ENCODE peak calls at places on chromosomes 3 and 15, in ten cellular contexts. V is cardiac muscle cell, F is GM12878, T is transverse colon, A is psoas muscle, P is kidney, E is AG04449, G is left ventricle myocardium inferior, L is choroid plexus epithelial cell, N is heart left ventricle. B is an unnamed sample.

GRCh38 chr3:185155678-185156077 is 2.8 kb upstream of the C3orf70 start:
- DNase-seq in N (no peak), L (no peak), E (no peak), P (no peak), F (no peak), A (no peak), G (no peak), T (no peak), V (no peak), B (no peak)

GRCh38 chr3:29064085-29064484 is 216.8 kb upstream of the RBMS3 start:
- DNase-seq in P (no peak), G (no peak), T (no peak), V (no peak), F (no peak), E (peak), N (no peak), A (no peak), L (peak), B (no peak)

GRCh38 chr3:188061133-188061532 is 92.8 kb upstream of the LPP start:
- DNase-seq in N (no peak), T (peak), P (no peak), E (no peak), V (no peak), F (no peak), G (no peak), L (peak), A (no peak), B (no peak)

GRCh38 chr3:59769132-59769531 is 719.3 kb upstream of the CFAP20DC start:
- DNase-seq in A (no peak), F (no peak), N (no peak), P (no peak), T (no peak), L (no peak), V (no peak), G (no peak), E (no peak), B (no peak)

GRCh38 chr3:36905545-36905944 is 39.3 kb downstream of the TRANK1 start:
- DNase-seq in N (no peak), E (no peak), P (no peak), G (no peak), L (no peak), V (no peak), A (no peak), T (no peak), F (no peak), B (peak)

GRCh38 chr3:72307438-72308105 is 522.6 kb upstream of the PROK2 start:
- DNase-seq in F (no peak), G (no peak), P (no peak), L (no peak), V (no peak), N (no peak), A (no peak), E (no peak), T (no peak), B (no peak)

GRCh38 chr3:105809204-105809893 is 59.5 kb downstream of the CBLB start:
- DNase-seq in P (no peak), E (no peak), L (peak), G (no peak), V (no peak), A (no peak), F (no peak), N (no peak), T (no peak), B (no peak)

GRCh38 chr15:45714501-45715488 is 80.0 kb downstream of the SQOR start:
- DNase-seq in G (peak), P (no peak), V (peak), A (peak), F (no peak), E (no peak), T (peak), N (peak), L (peak), B (peak)

GRCh38 chr3:12579919-12580318 is 23.0 kb downstream of the MKRN2 start:
- DNase-seq in T (no peak), P (no peak), F (no peak), A (no peak), N (no peak), L (peak), V (no peak), E (no peak), G (no peak), B (peak)

GRCh38 chr3:133965906-133966305 is 63.8 kb downstream of the SLCO2A1 start:
- DNase-seq in T (no peak), G (no peak), V (no peak), E (no peak), L (no peak), N (no peak), F (no peak), A (no peak), P (no peak), B (no peak)

GRCh38 chr3:4474683-4475490 is 7.8 kb upstream of the SUMF1 start:
- DNase-seq in V (no peak), A (no peak), T (no peak), P (no peak), G (peak), N (peak), E (no peak), L (peak), F (peak), B (no peak)

GRCh38 chr15:74776851-74777768 is 4.8 kb upstream of the CSK start:
- DNase-seq in G (no peak), P (no peak), T (peak), L (peak), V (peak), F (peak), E (no peak), N (no peak), A (no peak), B (no peak)

GRCh38 chr15:92907880-92908279 is 7.8 kb downstream of the CHD2 start:
- DNase-seq in V (no peak), F (no peak), T (no peak), L (peak), A (no peak), E (peak), N (peak), G (no peak), P (no peak), B (peak)

GRCh38 chr15:35909414-35909813 is 363.4 kb upstream of the DPH6 start:
- DNase-seq in P (no peak), T (no peak), V (no peak), A (no peak), N (no peak), F (no peak), G (no peak), L (no peak), E (no peak), B (no peak)

GRCh38 chr3:46865034-46865507 is 1.8 kb upstream of the MYL3 start:
- DNase-seq in L (peak), N (peak), V (no peak), E (no peak), P (peak), G (peak), A (peak), F (no peak), T (no peak), B (peak)

GRCh38 chr3:143707848-143708247 is 140.4 kb downstream of the SLC9A9 start:
- DNase-seq in G (no peak), E (no peak), T (no peak), L (peak), F (no peak), P (no peak), A (no peak), N (no peak), V (no peak), B (no peak)

GRCh38 chr3:17398959-17399551 is 343.4 kb downstream of the TBC1D5 start:
- DNase-seq in N (no peak), F (peak), T (no peak), G (no peak), V (no peak), E (no peak), L (no peak), A (no peak), P (no peak), B (no peak)

GRCh38 chr3:120642368-120642948 is 39.6 kb downstream of the HGD start:
- DNase-seq in N (no peak), V (no peak), L (peak), T (no peak), E (no peak), G (no peak), A (no peak), F (no peak), P (no peak), B (no peak)

GRCh38 chr3:190883973-190884832 is 21.7 kb upstream of the GMNC start:
- DNase-seq in G (no peak), N (no peak), P (no peak), F (no peak), T (peak), A (no peak), E (peak), L (peak), V (peak), B (peak)

GRCh38 chr15:98560338-98560737 is 88.0 kb upstream of the IGF1R start:
- DNase-seq in F (no peak), G (no peak), L (no peak), A (no peak), V (no peak), E (no peak), N (no peak), P (no peak), T (no peak), B (no peak)

GRCh38 chr15:70098461-70099166 is 897 bp upstream of the TLE3 start:
- DNase-seq in A (peak), G (peak), N (no peak), T (peak), E (no peak), P (peak), F (no peak), V (peak), L (no peak), B (peak)

GRCh38 chr3:129656659-129657247 is 50.3 kb upstream of the PLXND1 start:
- DNase-seq in E (no peak), P (no peak), F (no peak), L (no peak), G (no peak), N (no peak), V (no peak), A (no peak), T (no peak), B (no peak)

GRCh38 chr15:85555875-85556617 is 175.6 kb downstream of the AKAP13 start:
- DNase-seq in E (no peak), A (no peak), N (no peak), F (no peak), G (no peak), L (no peak), T (no peak), V (no peak), P (no peak), B (no peak)

GRCh38 chr15:34799825-34800168 is 4.4 kb upstream of the ACTC1 start:
- DNase-seq in N (no peak), E (no peak), L (no peak), V (no peak), T (no peak), F (no peak), A (no peak), P (no peak), G (no peak), B (no peak)

GRCh38 chr3:192818126-192818525 is 90.8 kb upstream of the FGF12 start:
- DNase-seq in T (no peak), L (no peak), G (no peak), P (no peak), E (no peak), N (no peak), A (no peak), F (no peak), V (no peak), B (no peak)

GRCh38 chr15:52751522-52751921 is 38.6 kb downstream of the ONECUT1 start:
- DNase-seq in A (no peak), V (no peak), F (no peak), G (no peak), T (no peak), P (no peak), E (no peak), L (no peak), N (no peak), B (no peak)

GRCh38 chr3:33006571-33007286 is 55.3 kb downstream of the CCR4 start:
- DNase-seq in A (no peak), L (no peak), G (no peak), E (no peak), T (no peak), P (no peak), V (no peak), N (no peak), F (no peak), B (no peak)

DNA sequence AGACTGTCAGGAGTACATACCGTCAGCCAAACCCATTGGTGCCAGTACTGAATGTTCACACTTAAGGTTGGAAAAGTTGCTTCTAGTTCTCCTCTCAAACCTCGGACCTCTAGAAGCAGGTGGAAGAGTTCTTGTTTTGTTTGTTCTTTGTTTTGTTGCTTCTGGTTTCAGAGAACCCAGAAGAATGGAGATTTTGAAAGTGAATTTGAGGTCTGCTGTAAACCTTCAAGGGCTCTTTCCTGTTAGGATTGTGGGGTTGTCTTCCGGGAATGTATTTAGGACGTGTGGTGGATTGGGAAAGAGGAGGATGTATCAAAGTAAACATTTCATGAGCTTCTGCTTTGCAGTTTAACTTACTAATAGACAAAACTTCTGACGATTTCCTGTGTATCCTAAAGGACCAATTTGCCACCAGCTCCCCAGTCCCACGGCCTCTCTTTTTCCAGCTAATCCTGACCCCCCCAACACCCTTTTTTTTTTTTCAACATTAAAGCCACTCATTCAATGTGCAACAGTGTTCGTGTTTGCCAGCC is 50.3 kb downstream of the FILIP1L start:
- DNase-seq in V (no peak), E (no peak), G (no peak), L (peak), N (no peak), P (no peak), T (no peak), F (no peak), A (no peak), B (no peak)
- H3K4me3 ChIP-seq in V (no peak), E (no peak), G (no peak), L (no peak), N (no peak), P (no peak), T (no peak), F (no peak), A (no peak), B (no peak)

DNA sequence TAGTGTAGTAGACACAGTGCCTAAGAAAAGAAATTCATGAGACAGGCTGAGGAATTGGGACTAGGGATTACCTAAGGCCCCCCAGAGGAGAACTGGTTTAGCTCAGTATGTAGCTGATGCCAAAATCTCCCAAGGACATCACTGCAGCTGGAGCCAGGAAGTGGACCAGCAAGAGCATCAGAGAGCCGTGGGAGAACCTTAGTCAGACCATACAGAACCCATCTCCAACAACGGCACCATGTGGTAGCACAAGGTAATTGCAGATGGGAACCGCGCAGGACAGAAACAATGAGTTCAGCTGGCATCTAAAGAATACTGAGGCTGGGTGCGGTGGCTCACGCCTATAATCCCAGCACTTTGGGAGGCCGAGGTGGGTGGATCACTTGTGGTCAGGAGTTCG is 81.7 kb downstream of the WNT5A start:
- DNase-seq in A (no peak), T (no peak), P (no peak), E (no peak), N (no peak), V (peak), L (peak), F (no peak), G (no peak), B (no peak)
- TF ChIP-seq CTCF in A (peak), T (no peak), P (no peak), E (no peak), N (no peak), V (peak), L (peak), F (peak), G (peak), B (no peak)

GRCh38 chr3:195069501-195070251 is 201.3 kb downstream of the XXYLT1 start:
- DNase-seq in F (no peak), P (peak), N (peak), G (no peak), E (no peak), T (peak), A (no peak), V (no peak), L (no peak), B (no peak)
- H3K4me3 ChIP-seq in F (no peak), P (no peak), N (no peak), G (no peak), E (no peak), T (no peak), A (no peak), V (no peak), L (no peak), B (no peak)

GRCh38 chr3:10707089-10707983 is 108.7 kb upstream of the SLC6A11 start:
- DNase-seq in N (no peak), G (no peak), F (no peak), L (no peak), E (no peak), A (no peak), T (no peak), V (peak), P (peak), B (no peak)
- TF ChIP-seq CTCF in N (no peak), G (no peak), F (no peak), L (no peak), E (no peak), A (no peak), T (no peak), V (no peak), P (no peak), B (no peak)